ENCODE peak calls at places on chromosomes 6 and 20, in six cellular contexts. B is vagina, W is spleen, R is heart left ventricle, X is HCT116, M is Peyer's patch. L is an unnamed sample. For H3K27me3, the result is how much of the 10 kb centered on the place peaks cover.

GRCh38 chr20:10307359-10307735 is 88.7 kb downstream of the SNAP25 start:
- DNase-seq in M (no peak), R (no peak), W (no peak), X (no peak), B (no peak), L (no peak)

GRCh38 chr6:170047813-170048212 is 243.1 kb downstream of the DLL1 start:
- DNase-seq in B (no peak), R (no peak), W (peak), M (no peak), X (no peak), L (no peak)

GRCh38 chr6:90859612-90860011 is 272.7 kb upstream of the MAP3K7 start:
- DNase-seq in B (no peak), R (no peak), M (no peak), X (no peak), W (no peak), L (no peak)

GRCh38 chr6:81553246-81553645 is 199.2 kb downstream of the TENT5A start:
- DNase-seq in B (no peak), M (no peak), W (no peak), X (no peak), R (no peak), L (no peak)

GRCh38 chr6:85464722-85465150 is 14.9 kb downstream of the NT5E start:
- DNase-seq in W (no peak), R (no peak), B (no peak), M (no peak), X (peak), L (no peak)

GRCh38 chr20:34331838-34332237 is 28.7 kb upstream of the AHCY start:
- DNase-seq in B (no peak), W (no peak), R (no peak), X (no peak), M (no peak), L (no peak)

GRCh38 chr6:138403324-138403800 is 661 bp upstream of the HEBP2 start:
- DNase-seq in M (peak), W (peak), X (no peak), R (peak), B (no peak), L (peak)

GRCh38 chr6:82145926-82146452 is 101.6 kb downstream of the IBTK start:
- DNase-seq in X (no peak), R (no peak), M (no peak), W (no peak), B (no peak), L (no peak)

GRCh38 chr20:47300071-47300470 is 56.4 kb downstream of the ZMYND8 start:
- DNase-seq in X (no peak), R (no peak), B (no peak), M (no peak), W (no peak), L (no peak)

GRCh38 chr6:81331526-81331925 is 421.0 kb downstream of the TENT5A start:
- DNase-seq in B (no peak), X (no peak), R (no peak), W (no peak), M (no peak), L (no peak)

GRCh38 chr6:15911753-15912504 is 217.0 kb upstream of the MYLIP start:
- DNase-seq in R (no peak), B (no peak), M (no peak), X (no peak), W (no peak), L (no peak)

GRCh38 chr6:147802400-147802799 is 293.9 kb downstream of the SAMD5 start:
- DNase-seq in M (no peak), B (no peak), X (no peak), W (no peak), R (no peak), L (no peak)

GRCh38 chr6:44454198-44454597 is 66.7 kb downstream of the CDC5L start:
- DNase-seq in M (no peak), R (no peak), X (no peak), W (no peak), B (no peak), L (no peak)

DNA sequence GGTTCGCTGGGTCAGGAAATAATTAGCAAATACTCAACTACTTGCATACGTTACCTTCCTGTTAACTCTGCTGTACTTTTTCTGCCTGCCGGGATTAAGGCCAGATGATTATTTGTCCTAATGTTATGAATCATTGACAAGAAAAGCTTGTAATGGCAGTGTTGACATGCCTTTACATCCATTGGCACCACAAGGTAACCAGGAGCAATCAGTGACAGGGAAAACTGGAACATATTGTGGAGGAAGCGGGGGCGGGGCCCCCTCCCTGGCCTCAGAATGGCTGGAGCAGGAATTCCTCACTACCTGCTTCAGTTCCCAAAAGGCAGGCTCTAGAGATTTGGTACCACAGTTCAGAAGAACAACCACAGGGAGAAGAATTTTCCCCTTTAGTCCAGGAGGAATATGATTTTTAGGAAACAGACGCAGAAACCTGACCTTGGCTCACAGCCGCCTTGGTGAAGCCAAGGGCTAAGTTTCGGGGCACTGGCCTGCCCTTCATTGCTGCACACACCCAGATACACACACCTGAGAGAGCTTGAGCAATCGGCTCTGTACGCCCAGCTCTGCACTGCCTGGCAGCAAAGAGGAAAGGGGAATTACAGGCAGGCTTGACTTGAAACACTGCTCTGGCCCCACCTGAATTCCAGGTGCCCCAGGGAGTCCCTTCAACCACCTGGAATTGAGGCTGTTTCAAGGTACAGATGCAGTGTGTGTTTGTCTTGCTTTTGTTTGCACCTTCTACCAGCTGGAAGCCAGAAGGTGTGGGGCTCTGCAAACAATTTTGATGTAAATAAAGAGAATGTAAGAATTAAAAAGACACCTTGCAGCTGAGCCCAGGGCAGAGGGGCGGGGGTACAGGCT is 89.8 kb downstream of the MYB start:
- DNase-seq in X (no peak), M (peak), W (no peak), R (no peak), B (no peak), L (no peak)
- TF ChIP-seq POLR2A in X (no peak), M (no peak), W (no peak), R (no peak), B (no peak), L (no peak)

GRCh38 chr6:159229526-159229925 is 60.3 kb downstream of the FNDC1 start:
- DNase-seq in M (no peak), R (no peak), B (no peak), X (no peak), W (no peak), L (no peak)
- H3K27me3 ChIP-seq in M (under half), R (under half), B (under half), X (under half), W (under half), L (under half)

GRCh38 chr6:109008951-109009760 is 85.5 kb downstream of the SESN1 start:
- DNase-seq in B (peak), R (peak), W (peak), M (peak), X (peak), L (peak)

GRCh38 chr6:109010703-109011102 is 83.9 kb downstream of the SESN1 start:
- DNase-seq in B (no peak), R (no peak), M (no peak), W (no peak), X (no peak), L (no peak)

GRCh38 chr6:109008061-109008460 is 86.6 kb downstream of the SESN1 start:
- DNase-seq in X (no peak), M (no peak), R (no peak), W (no peak), B (no peak), L (no peak)

GRCh38 chr6:109008537-109008950 is 86.1 kb downstream of the SESN1 start:
- DNase-seq in X (no peak), R (no peak), B (no peak), M (no peak), W (no peak), L (no peak)

DNA sequence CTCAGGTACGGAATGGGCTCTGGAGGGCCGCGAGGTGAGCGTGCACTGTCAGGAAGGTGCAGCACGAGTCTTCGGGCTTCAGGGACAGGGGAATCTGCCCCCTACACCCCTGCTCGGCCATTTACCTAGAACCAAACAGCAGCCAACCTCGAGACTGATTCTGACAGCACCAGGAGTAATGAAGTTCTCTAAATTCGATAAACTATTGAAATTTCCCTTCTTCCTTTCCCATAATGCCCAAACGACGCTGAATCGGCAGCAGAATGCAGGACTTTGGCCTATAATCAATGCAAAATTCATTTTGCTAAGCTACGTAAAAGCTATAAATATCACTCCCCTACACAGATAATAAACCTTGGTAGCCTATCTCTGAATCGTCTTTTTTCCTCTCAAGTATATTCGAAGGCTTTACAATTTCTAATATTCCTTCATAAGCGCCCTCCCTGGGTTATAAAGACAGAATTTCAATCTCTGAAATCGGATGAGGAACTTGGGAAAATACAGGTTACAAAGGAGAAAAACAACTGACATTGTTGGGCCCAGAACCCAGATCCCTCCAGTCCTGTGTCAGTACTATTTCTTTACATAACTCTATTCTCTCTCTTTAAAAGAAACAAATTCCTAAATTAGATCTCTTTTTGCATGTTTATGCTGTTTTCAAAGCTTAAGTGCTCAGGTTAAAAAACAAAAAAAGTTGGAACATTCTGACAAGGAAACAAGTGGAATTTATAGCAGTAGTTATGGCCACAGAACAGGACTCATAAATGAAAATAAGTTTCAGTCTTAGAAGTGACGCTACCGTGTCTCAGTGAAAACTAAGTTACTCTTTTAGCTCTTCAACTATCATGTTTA is 84.7 kb downstream of the SESN1 start:
- DNase-seq in R (no peak), B (no peak), X (no peak), M (no peak), W (no peak), L (no peak)
- TF ChIP-seq POLR2A in R (no peak), B (no peak), X (no peak), M (no peak), W (peak), L (no peak)

DNA sequence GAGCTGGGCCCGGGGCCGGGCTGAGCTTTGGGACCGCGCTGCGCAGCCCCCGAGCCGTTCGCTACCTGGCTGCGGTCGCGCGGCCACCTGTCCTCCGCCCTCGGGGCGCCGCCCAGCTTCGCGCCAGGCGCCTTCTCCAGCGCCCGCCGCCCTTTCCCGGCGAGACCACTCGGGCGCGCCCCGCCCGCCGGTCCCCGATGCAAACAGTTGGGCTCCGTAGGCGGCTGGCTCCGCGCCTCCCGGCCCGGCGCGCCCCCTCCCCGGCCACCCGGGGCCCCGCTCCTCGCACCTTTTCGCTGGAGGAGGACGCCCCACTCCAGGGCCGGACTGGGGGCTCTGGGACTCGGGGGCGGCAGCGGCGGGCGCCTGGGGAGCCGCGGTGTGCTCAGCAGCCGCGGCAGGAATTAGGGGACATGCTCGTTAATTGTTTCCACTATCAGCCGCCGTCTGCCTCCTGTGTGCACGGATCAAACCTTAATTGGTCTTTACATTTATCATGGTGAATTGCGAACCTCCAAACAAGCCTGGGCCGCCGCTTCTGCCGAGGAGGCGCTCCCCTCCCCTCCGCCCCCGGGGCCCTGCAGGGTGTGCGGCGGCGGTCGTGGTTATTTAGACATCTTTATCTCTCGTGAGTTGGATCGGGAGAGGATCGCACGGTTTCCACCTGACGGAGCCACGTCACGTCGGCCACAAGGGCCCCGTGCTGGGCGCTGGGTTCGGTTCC is 916 bp upstream of the CNR1 start:
- DNase-seq in M (no peak), W (peak), B (no peak), X (no peak), R (peak), L (peak)
- H3K27me3 ChIP-seq in M (under half), W (half or more), B (under half), X (under half), R (under half), L (under half)

GRCh38 chr6:24497254-24497989 is 2.7 kb downstream of the ALDH5A1 start:
- DNase-seq in X (no peak), M (no peak), W (no peak), B (no peak), R (no peak), L (no peak)

GRCh38 chr6:24492475-24492874 is 2.3 kb upstream of the ALDH5A1 start:
- DNase-seq in B (no peak), M (no peak), W (no peak), X (no peak), R (no peak), L (no peak)

GRCh38 chr6:24493945-24494725 is 634 bp upstream of the ALDH5A1 start:
- DNase-seq in X (no peak), B (no peak), R (no peak), M (no peak), W (no peak), L (no peak)

GRCh38 chr6:24495516-24495847 is 713 bp downstream of the ALDH5A1 start:
- DNase-seq in M (peak), W (peak), R (peak), X (peak), B (no peak), L (peak)

DNA sequence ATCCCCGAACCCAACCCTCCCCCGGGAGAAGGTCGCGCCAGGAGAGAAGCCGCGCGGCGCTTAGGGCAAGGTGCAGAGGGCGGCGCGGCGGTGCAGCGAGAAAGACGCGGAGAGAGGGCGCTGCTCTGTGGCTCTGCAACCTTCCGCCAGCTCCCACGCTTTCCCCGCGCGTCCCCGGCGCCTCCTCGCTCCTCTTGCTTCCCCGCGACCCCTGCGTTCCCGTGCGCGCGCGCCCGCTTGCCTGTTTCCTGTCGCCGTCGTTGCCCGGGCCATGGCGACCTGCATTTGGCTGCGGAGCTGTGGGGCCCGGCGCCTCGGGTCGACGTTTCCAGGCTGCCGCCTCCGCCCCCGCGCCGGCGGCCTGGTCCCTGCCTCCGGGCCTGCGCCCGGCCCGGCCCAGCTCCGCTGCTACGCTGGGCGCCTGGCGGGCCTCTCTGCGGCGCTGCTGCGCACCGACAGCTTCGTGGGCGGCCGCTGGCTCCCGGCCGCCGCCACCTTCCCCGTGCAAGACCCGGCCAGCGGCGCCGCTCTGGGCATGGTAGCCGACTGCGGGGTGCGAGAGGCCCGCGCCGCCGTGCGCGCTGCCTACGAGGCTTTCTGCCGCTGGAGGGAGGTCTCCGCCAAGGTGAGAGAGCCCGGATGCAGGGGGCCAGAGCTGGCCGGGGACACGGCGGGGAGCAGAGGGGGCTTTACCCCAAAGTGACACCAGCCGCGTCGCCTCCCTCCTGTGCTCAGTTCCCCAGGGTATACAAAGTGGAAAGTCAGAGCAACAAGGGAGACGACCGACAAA is at the start of gene ALDH5A1:
- DNase-seq in R (peak), X (peak), W (peak), M (peak), B (no peak), L (peak)
- TF ChIP-seq POLR2A in R (no peak), X (no peak), W (no peak), M (peak), B (no peak), L (no peak)

DNA sequence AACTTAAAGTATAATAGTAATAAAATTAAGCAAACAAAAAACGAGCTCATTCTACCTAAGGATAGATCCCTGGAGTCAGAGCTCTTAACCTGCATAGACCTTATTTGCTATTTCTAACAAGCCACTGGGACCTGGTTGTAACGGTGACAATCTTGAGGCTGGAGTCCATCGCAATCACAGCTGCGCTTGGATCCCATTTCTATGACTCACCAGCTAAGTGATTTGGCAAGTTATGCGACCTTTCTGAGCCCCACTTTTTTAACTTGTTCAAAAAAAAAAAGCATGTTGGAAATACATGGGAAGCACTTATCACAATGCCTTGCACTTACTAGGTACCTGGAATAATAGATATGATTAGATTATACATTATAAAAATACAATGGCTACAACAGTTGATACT is 389.5 kb upstream of the CDH4 start:
- DNase-seq in W (no peak), R (no peak), M (no peak), X (no peak), B (no peak), L (no peak)
- H3K27me3 ChIP-seq in W (under half), R (under half), M (under half), X (under half), B (under half), L (under half)

DNA sequence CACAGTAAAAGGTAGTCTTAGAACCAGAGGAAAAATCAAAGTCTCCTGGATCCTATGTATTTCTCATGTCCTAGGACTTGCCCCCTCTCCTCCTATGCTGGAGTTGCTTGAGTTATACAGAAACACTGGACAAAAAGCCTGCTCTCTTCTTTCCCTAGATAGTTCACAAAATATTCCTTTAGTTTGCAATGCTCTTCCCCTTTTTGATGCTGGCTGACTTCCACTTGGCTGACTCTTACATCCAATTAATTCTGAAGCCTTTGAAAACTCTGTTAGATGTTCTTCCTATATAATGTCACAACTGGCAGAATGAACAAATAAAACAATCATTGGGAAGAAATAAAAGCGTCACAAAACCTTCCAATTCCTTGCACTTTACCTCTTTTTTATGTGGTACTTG is 253.8 kb upstream of the CITED2 start:
- DNase-seq in M (no peak), X (no peak), R (no peak), B (no peak), W (no peak), L (no peak)
- TF ChIP-seq POLR2A in M (no peak), X (no peak), R (no peak), B (no peak), W (no peak), L (no peak)

L was measured in ovary.